ENCODE peak calls at places on chromosome 20, in nine cellular contexts. One of them, this sample, is unnamed.

GRCh38 chr20:24487648-24488047 is 18.2 kb downstream of the SYNDIG1 start:
- DNase-seq in tibial nerve: no peak
- DNase-seq in GM13976: no peak
- DNase-seq in omental fat pad: no peak
- DNase-seq in PC-9: no peak
- DNase-seq in stomach: no peak
- DNase-seq in Calu3: no peak
- DNase-seq in mammary epithelial cell: no peak
- DNase-seq in astrocyte of the cerebellum: no peak
- DNase-seq in this sample: no peak

GRCh38 chr20:34374209-34374749 is 11.2 kb downstream of the ITCH start:
- DNase-seq in tibial nerve: no peak
- DNase-seq in GM13976: no peak
- DNase-seq in omental fat pad: no peak
- DNase-seq in PC-9: no peak
- DNase-seq in stomach: no peak
- DNase-seq in Calu3: no peak
- DNase-seq in mammary epithelial cell: no peak
- DNase-seq in astrocyte of the cerebellum: no peak
- DNase-seq in this sample: no peak

GRCh38 chr20:24683676-24684075 is 214.2 kb downstream of the SYNDIG1 start:
- DNase-seq in tibial nerve: no peak
- DNase-seq in GM13976: no peak
- DNase-seq in omental fat pad: peak
- DNase-seq in PC-9: no peak
- DNase-seq in stomach: no peak
- DNase-seq in Calu3: no peak
- DNase-seq in mammary epithelial cell: no peak
- DNase-seq in astrocyte of the cerebellum: no peak
- DNase-seq in this sample: no peak

GRCh38 chr20:64056889-64057627 is 5.9 kb upstream of the TCEA2 start:
- DNase-seq in tibial nerve: no peak
- DNase-seq in GM13976: no peak
- DNase-seq in omental fat pad: no peak
- DNase-seq in PC-9: no peak
- DNase-seq in stomach: no peak
- DNase-seq in Calu3: no peak
- DNase-seq in mammary epithelial cell: no peak
- DNase-seq in astrocyte of the cerebellum: no peak
- DNase-seq in this sample: no peak

GRCh38 chr20:51481311-51481997 is 61.1 kb downstream of the NFATC2 start:
- DNase-seq in tibial nerve: no peak
- DNase-seq in GM13976: peak
- DNase-seq in omental fat pad: no peak
- DNase-seq in PC-9: no peak
- DNase-seq in stomach: no peak
- DNase-seq in Calu3: peak
- DNase-seq in mammary epithelial cell: no peak
- DNase-seq in astrocyte of the cerebellum: no peak
- DNase-seq in this sample: no peak

GRCh38 chr20:35467339-35468224 is 12.2 kb downstream of the CEP250 start:
- DNase-seq in tibial nerve: no peak
- DNase-seq in GM13976: no peak
- DNase-seq in omental fat pad: no peak
- DNase-seq in PC-9: peak
- DNase-seq in stomach: no peak
- DNase-seq in Calu3: no peak
- DNase-seq in mammary epithelial cell: no peak
- DNase-seq in astrocyte of the cerebellum: no peak
- DNase-seq in this sample: no peak

GRCh38 chr20:37162674-37163073 is 16.5 kb upstream of the RPN2 start:
- DNase-seq in tibial nerve: no peak
- DNase-seq in GM13976: no peak
- DNase-seq in omental fat pad: no peak
- DNase-seq in PC-9: no peak
- DNase-seq in stomach: no peak
- DNase-seq in Calu3: no peak
- DNase-seq in mammary epithelial cell: no peak
- DNase-seq in astrocyte of the cerebellum: no peak
- DNase-seq in this sample: no peak

GRCh38 chr20:21613512-21613911 is 92.0 kb upstream of the PAX1 start:
- DNase-seq in tibial nerve: no peak
- DNase-seq in GM13976: no peak
- DNase-seq in omental fat pad: no peak
- DNase-seq in PC-9: no peak
- DNase-seq in stomach: peak
- DNase-seq in Calu3: peak
- DNase-seq in mammary epithelial cell: peak
- DNase-seq in astrocyte of the cerebellum: no peak
- DNase-seq in this sample: no peak

GRCh38 chr20:50381771-50382593 is 128.2 kb upstream of the PTPN1 start:
- DNase-seq in tibial nerve: no peak
- DNase-seq in GM13976: no peak
- DNase-seq in omental fat pad: no peak
- DNase-seq in PC-9: no peak
- DNase-seq in stomach: no peak
- DNase-seq in Calu3: no peak
- DNase-seq in mammary epithelial cell: no peak
- DNase-seq in astrocyte of the cerebellum: no peak
- DNase-seq in this sample: no peak

DNA sequence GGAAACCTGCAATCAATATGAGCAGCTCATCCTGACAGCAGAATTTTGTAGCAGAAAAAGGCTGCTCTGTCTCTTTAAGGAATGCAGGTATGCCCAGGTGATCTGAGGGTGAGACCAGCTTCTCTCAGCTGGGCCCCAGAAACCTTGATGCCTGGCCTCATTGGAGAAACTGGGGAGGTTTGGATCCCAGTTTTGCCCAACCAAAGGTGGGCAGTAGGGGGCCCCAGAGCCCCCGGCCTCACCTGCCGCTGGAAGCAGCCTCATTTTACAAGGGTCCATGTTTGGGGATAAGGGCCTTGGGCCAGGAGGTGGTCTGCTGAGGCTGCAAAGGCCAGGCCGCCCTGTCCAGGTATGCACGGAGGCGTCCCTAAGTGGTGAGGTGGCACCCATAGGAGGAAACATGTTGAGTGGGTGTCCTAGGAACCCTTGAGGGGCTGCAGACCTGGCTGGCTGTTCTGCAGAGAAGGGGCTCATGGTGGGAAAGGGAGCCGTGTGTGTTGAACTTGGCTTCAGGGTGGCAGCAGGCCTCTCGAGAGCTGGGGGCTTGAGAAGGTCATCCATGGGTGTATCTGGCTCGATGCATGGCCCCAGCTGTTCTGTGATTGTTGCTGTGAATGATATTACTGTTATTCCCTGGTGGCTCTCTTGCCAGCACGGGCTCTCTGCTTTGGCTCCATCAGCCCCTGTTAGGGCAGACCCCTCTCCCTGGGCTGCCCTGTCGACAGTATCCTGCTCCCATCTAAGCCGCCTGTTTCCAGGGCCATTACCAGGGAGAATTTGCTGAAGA is 208.4 kb downstream of the CDH4 start:
- DNase-seq in tibial nerve: no peak
- DNase-seq in GM13976: no peak
- DNase-seq in omental fat pad: no peak
- DNase-seq in PC-9: no peak
- DNase-seq in stomach: no peak
- DNase-seq in Calu3: no peak
- DNase-seq in mammary epithelial cell: no peak
- DNase-seq in astrocyte of the cerebellum: no peak
- DNase-seq in this sample: no peak
- TF ChIP-seq CTCF in tibial nerve: no peak
- TF ChIP-seq CTCF in GM13976: no peak
- TF ChIP-seq CTCF in omental fat pad: no peak
- TF ChIP-seq CTCF in PC-9: no peak
- TF ChIP-seq CTCF in stomach: no peak
- TF ChIP-seq CTCF in Calu3: no peak
- TF ChIP-seq CTCF in mammary epithelial cell: no peak
- TF ChIP-seq CTCF in astrocyte of the cerebellum: no peak
- TF ChIP-seq CTCF in this sample: no peak

DNA sequence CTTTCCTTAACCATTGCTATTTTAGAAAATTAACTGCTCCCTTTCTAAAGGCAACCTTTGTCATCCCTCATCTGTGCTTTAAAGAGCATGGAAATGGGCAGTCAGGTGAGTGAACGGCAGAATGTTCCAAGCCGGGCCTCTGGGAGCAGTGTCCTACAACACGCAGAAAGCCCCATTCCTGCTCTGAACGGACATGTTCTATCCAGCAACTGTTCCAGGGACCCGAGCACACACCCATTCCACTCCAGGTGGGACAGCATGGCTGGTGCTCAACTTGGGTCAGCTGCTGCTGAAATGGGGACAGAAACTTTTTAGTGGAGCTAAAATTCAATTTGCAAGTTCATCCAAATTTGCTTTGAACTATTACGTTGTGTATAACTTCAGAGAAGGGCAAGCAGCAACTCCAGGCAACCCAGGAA is 26.7 kb downstream of the DIDO1 start:
- DNase-seq in tibial nerve: no peak
- DNase-seq in GM13976: no peak
- DNase-seq in omental fat pad: no peak
- DNase-seq in PC-9: no peak
- DNase-seq in stomach: no peak
- DNase-seq in Calu3: no peak
- DNase-seq in mammary epithelial cell: no peak
- DNase-seq in astrocyte of the cerebellum: no peak
- DNase-seq in this sample: no peak
- TF ChIP-seq CTCF in tibial nerve: no peak
- TF ChIP-seq CTCF in GM13976: no peak
- TF ChIP-seq CTCF in omental fat pad: no peak
- TF ChIP-seq CTCF in PC-9: no peak
- TF ChIP-seq CTCF in stomach: no peak
- TF ChIP-seq CTCF in Calu3: no peak
- TF ChIP-seq CTCF in mammary epithelial cell: peak
- TF ChIP-seq CTCF in astrocyte of the cerebellum: no peak
- TF ChIP-seq CTCF in this sample: no peak

GRCh38 chr20:32332614-32333013 is 25.5 kb upstream of the ASXL1 start:
- DNase-seq in tibial nerve: no peak
- DNase-seq in GM13976: no peak
- DNase-seq in omental fat pad: no peak
- DNase-seq in PC-9: peak
- DNase-seq in stomach: peak
- DNase-seq in Calu3: peak
- DNase-seq in mammary epithelial cell: peak
- DNase-seq in astrocyte of the cerebellum: no peak
- DNase-seq in this sample: no peak
- TF ChIP-seq CTCF in tibial nerve: no peak
- TF ChIP-seq CTCF in GM13976: no peak
- TF ChIP-seq CTCF in omental fat pad: no peak
- TF ChIP-seq CTCF in PC-9: no peak
- TF ChIP-seq CTCF in stomach: no peak
- TF ChIP-seq CTCF in Calu3: no peak
- TF ChIP-seq CTCF in mammary epithelial cell: no peak
- TF ChIP-seq CTCF in astrocyte of the cerebellum: no peak
- TF ChIP-seq CTCF in this sample: no peak

GRCh38 chr20:60228255-60228654 is 270.0 kb downstream of the CDH26 start:
- DNase-seq in tibial nerve: no peak
- DNase-seq in GM13976: no peak
- DNase-seq in omental fat pad: no peak
- DNase-seq in PC-9: no peak
- DNase-seq in stomach: no peak
- DNase-seq in Calu3: no peak
- DNase-seq in mammary epithelial cell: peak
- DNase-seq in astrocyte of the cerebellum: no peak
- DNase-seq in this sample: no peak
- TF ChIP-seq CTCF in tibial nerve: no peak
- TF ChIP-seq CTCF in GM13976: no peak
- TF ChIP-seq CTCF in omental fat pad: no peak
- TF ChIP-seq CTCF in PC-9: no peak
- TF ChIP-seq CTCF in stomach: no peak
- TF ChIP-seq CTCF in Calu3: no peak
- TF ChIP-seq CTCF in mammary epithelial cell: no peak
- TF ChIP-seq CTCF in astrocyte of the cerebellum: no peak
- TF ChIP-seq CTCF in this sample: no peak

GRCh38 chr20:57563522-57563921 is 2.6 kb downstream of the PCK1 start:
- DNase-seq in tibial nerve: no peak
- DNase-seq in GM13976: no peak
- DNase-seq in omental fat pad: no peak
- DNase-seq in PC-9: no peak
- DNase-seq in stomach: no peak
- DNase-seq in Calu3: no peak
- DNase-seq in mammary epithelial cell: no peak
- DNase-seq in astrocyte of the cerebellum: no peak
- DNase-seq in this sample: no peak
- TF ChIP-seq CTCF in tibial nerve: no peak
- TF ChIP-seq CTCF in GM13976: no peak
- TF ChIP-seq CTCF in omental fat pad: no peak
- TF ChIP-seq CTCF in PC-9: no peak
- TF ChIP-seq CTCF in stomach: no peak
- TF ChIP-seq CTCF in Calu3: no peak
- TF ChIP-seq CTCF in mammary epithelial cell: no peak
- TF ChIP-seq CTCF in astrocyte of the cerebellum: no peak
- TF ChIP-seq CTCF in this sample: no peak

DNA sequence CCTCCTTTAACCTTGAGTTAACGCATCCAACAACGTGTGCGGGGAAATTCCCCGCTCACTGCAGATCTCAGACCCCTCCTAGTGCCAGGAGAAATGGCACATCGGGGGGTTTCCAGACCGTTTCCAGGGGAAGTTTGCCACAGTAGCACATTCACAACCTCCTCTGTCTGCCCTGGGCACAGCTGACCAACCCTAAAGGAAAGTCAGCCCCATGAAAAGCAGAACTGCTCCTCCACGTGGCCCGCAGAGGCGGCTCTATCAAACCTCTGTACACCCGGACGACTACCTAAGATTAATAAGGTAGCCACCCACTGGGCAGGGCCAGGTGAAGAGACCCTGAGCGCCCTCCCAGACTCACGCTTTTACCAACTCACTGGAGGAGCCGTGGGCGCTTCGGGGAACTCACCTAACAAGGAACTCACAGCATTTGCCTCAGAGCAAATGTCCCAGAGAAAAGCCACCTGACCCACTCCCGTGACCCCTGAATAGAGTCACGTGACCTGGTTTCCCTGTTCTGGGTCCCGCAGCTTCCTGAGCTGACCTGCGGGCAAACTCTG is 93.1 kb downstream of the PRND start:
- DNase-seq in tibial nerve: no peak
- DNase-seq in GM13976: peak
- DNase-seq in omental fat pad: no peak
- DNase-seq in PC-9: no peak
- DNase-seq in stomach: peak
- DNase-seq in Calu3: no peak
- DNase-seq in mammary epithelial cell: no peak
- DNase-seq in astrocyte of the cerebellum: no peak
- DNase-seq in this sample: peak
- TF ChIP-seq CTCF in tibial nerve: no peak
- TF ChIP-seq CTCF in GM13976: no peak
- TF ChIP-seq CTCF in omental fat pad: no peak
- TF ChIP-seq CTCF in PC-9: no peak
- TF ChIP-seq CTCF in stomach: no peak
- TF ChIP-seq CTCF in Calu3: no peak
- TF ChIP-seq CTCF in mammary epithelial cell: no peak
- TF ChIP-seq CTCF in astrocyte of the cerebellum: no peak
- TF ChIP-seq CTCF in this sample: no peak

DNA sequence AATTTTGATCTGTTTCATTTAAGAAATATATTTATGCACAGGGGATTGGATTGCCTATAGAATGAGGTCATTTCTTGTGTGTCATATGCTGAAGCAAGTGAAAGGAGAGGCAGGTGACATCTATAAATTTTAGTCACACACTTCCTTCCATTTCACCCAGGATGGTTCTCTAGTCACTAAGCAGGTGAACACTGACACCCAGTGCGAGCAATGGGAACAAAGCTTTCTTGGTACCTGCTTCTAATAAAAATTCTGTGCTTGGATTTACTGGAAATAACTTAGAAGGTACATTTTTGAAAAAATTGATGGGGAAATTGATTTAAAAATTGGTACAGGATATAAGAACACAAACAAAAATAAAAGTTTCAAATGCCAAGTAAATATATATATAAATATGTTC is 66.9 kb upstream of the MC3R start:
- DNase-seq in tibial nerve: no peak
- DNase-seq in GM13976: no peak
- DNase-seq in omental fat pad: no peak
- DNase-seq in PC-9: no peak
- DNase-seq in stomach: no peak
- DNase-seq in Calu3: no peak
- DNase-seq in mammary epithelial cell: no peak
- DNase-seq in astrocyte of the cerebellum: no peak
- DNase-seq in this sample: no peak
- TF ChIP-seq CTCF in tibial nerve: no peak
- TF ChIP-seq CTCF in GM13976: no peak
- TF ChIP-seq CTCF in omental fat pad: no peak
- TF ChIP-seq CTCF in PC-9: peak
- TF ChIP-seq CTCF in stomach: no peak
- TF ChIP-seq CTCF in Calu3: no peak
- TF ChIP-seq CTCF in mammary epithelial cell: peak
- TF ChIP-seq CTCF in astrocyte of the cerebellum: no peak
- TF ChIP-seq CTCF in this sample: no peak